ENCODE peak calls at places on chromosomes 13 and 19, in seven cellular contexts. Z is IMR-90, N is HCT116, F is K562, B is H1, S is HepG2, O is GM12878. M is an unnamed sample.

GRCh38 chr19:28436320-28436719 is 776.6 kb downstream of the UQCRFS1 start:
- DNase-seq in Z (no peak), N (no peak), F (no peak), B (no peak), S (no peak), O (no peak), M (no peak)

GRCh38 chr19:41427647-41428480 is 690 bp upstream of the B3GNT8 start:
- DNase-seq in Z (no peak), N (no peak), F (peak), B (no peak), S (no peak), O (no peak), M (no peak)

GRCh38 chr13:99288069-99288468 is 19.1 kb downstream of the GPR183 start:
- DNase-seq in Z (no peak), N (no peak), F (no peak), B (no peak), S (no peak), O (peak), M (no peak)

GRCh38 chr13:98265669-98266551 is 88.8 kb upstream of the RNF113B start:
- DNase-seq in Z (peak), N (no peak), F (no peak), B (no peak), S (peak), O (no peak), M (no peak)

GRCh38 chr13:25375727-25376358 is 4.1 kb downstream of the ATP8A2 start:
- DNase-seq in Z (peak), N (peak), F (peak), B (no peak), S (peak), O (no peak), M (peak)

GRCh38 chr13:111668451-111668850 is 348.0 kb downstream of the TEX29 start:
- DNase-seq in Z (no peak), N (no peak), F (no peak), B (no peak), S (no peak), O (no peak), M (no peak)

GRCh38 chr19:38375098-38375493 is 725 bp downstream of the PSMD8 start:
- DNase-seq in Z (peak), N (no peak), F (peak), B (no peak), S (no peak), O (no peak), M (no peak)

GRCh38 chr19:8487137-8487851 is 15.1 kb downstream of the PRAM1 start:
- DNase-seq in Z (no peak), N (no peak), F (no peak), B (no peak), S (no peak), O (no peak), M (no peak)

GRCh38 chr19:51019544-51019925 is at the start of gene KLK10:
- DNase-seq in Z (no peak), N (no peak), F (no peak), B (no peak), S (no peak), O (no peak), M (no peak)

GRCh38 chr19:17840019-17840418 is 7.8 kb downstream of the JAK3 start:
- DNase-seq in Z (no peak), N (no peak), F (no peak), B (no peak), S (no peak), O (no peak), M (no peak)

GRCh38 chr19:5078179-5078578 is 109.3 kb downstream of the KDM4B start:
- DNase-seq in Z (no peak), N (no peak), F (no peak), B (no peak), S (no peak), O (no peak), M (no peak)

GRCh38 chr13:87661471-87661870 is 9.7 kb upstream of the SLITRK5 start:
- DNase-seq in Z (peak), N (no peak), F (no peak), B (no peak), S (no peak), O (no peak), M (no peak)

GRCh38 chr19:3024870-3025515 is 4.1 kb downstream of the TLE2 start:
- DNase-seq in Z (no peak), N (no peak), F (no peak), B (no peak), S (no peak), O (no peak), M (no peak)

GRCh38 chr19:29660835-29661234 is 4.4 kb upstream of the PLEKHF1 start:
- DNase-seq in Z (no peak), N (no peak), F (peak), B (no peak), S (no peak), O (no peak), M (no peak)

GRCh38 chr13:59635591-59635990 is 528.1 kb downstream of the DIAPH3 start:
- DNase-seq in Z (no peak), N (no peak), F (no peak), B (no peak), S (no peak), O (no peak), M (no peak)

GRCh38 chr19:11535792-11536595 is 2.7 kb upstream of the CNN1 start:
- DNase-seq in Z (peak), N (peak), F (peak), B (peak), S (peak), O (no peak), M (peak)

GRCh38 chr19:51338563-51339312 is 3.2 kb downstream of the VSIG10L start:
- DNase-seq in Z (peak), N (peak), F (peak), B (peak), S (peak), O (peak), M (peak)

GRCh38 chr19:1457031-1457739 is 7.3 kb downstream of the APC2 start:
- DNase-seq in Z (no peak), N (no peak), F (no peak), B (no peak), S (no peak), O (no peak), M (no peak)

GRCh38 chr13:42405665-42406390 is 133.9 kb downstream of the AKAP11 start:
- DNase-seq in Z (peak), N (no peak), F (no peak), B (no peak), S (no peak), O (peak), M (no peak)
- TF ChIP-seq CEBPB in Z (no peak), N (no peak), F (no peak), B (no peak), S (no peak), O (no peak), M (no peak)

DNA sequence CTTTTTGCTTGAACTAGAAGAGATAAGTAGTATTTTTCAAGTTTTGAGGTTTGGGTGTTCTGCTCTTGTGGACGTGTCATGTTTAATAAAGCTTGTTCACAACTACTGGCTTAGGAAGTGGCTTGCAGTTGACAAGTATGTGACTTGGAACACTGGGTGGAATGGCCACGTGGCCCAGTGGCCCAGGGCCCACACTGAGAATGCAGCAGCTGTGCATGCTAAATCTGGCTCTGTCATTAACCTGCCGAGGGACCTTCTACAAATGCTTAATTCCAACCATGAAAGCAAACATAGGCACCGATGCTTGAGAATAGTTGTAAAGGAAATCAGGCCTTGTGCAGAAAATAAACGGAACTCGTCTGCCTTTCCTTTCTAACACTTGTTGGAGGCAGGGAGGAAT is 11.7 kb upstream of the CLDN10 start:
- DNase-seq in Z (no peak), N (no peak), F (no peak), B (no peak), S (no peak), O (no peak), M (no peak)
- TF ChIP-seq CEBPB in Z (no peak), N (no peak), F (no peak), B (no peak), S (no peak), O (no peak), M (no peak)

GRCh38 chr13:46664195-46664594 is 111.2 kb downstream of the LRCH1 start:
- DNase-seq in Z (no peak), N (no peak), F (no peak), B (no peak), S (no peak), O (no peak), M (no peak)

GRCh38 chr13:46663644-46664043 is 110.7 kb downstream of the LRCH1 start:
- DNase-seq in Z (no peak), N (no peak), F (no peak), B (no peak), S (no peak), O (no peak), M (no peak)

GRCh38 chr13:46663216-46663615 is 110.2 kb downstream of the LRCH1 start:
- DNase-seq in Z (no peak), N (no peak), F (no peak), B (no peak), S (no peak), O (no peak), M (no peak)

GRCh38 chr13:46660859-46661258 is 107.9 kb downstream of the LRCH1 start:
- DNase-seq in Z (no peak), N (no peak), F (no peak), B (no peak), S (no peak), O (no peak), M (no peak)

DNA sequence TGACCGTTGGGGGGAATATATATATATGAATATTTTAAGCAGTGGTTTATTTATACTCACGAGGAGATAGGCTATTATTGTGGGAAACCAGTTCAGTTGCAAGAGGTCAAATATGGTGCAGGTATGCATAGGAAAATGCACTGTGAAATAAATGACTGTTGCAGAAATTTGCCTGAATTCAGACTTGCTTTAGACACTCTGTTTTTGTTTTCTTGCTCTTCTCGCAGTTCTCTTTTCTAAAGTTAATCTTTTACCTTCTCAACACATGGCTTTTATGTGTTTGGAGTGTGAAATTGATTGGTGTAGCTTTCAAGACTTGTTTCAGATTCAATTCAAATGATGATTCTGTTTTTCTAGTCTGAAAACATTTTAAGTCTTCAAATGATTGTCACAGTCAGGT is 109.7 kb downstream of the LRCH1 start:
- DNase-seq in Z (no peak), N (no peak), F (no peak), B (no peak), S (no peak), O (no peak), M (no peak)
- TF ChIP-seq CEBPB in Z (no peak), N (no peak), F (no peak), B (no peak), S (no peak), O (no peak), M (no peak)

DNA sequence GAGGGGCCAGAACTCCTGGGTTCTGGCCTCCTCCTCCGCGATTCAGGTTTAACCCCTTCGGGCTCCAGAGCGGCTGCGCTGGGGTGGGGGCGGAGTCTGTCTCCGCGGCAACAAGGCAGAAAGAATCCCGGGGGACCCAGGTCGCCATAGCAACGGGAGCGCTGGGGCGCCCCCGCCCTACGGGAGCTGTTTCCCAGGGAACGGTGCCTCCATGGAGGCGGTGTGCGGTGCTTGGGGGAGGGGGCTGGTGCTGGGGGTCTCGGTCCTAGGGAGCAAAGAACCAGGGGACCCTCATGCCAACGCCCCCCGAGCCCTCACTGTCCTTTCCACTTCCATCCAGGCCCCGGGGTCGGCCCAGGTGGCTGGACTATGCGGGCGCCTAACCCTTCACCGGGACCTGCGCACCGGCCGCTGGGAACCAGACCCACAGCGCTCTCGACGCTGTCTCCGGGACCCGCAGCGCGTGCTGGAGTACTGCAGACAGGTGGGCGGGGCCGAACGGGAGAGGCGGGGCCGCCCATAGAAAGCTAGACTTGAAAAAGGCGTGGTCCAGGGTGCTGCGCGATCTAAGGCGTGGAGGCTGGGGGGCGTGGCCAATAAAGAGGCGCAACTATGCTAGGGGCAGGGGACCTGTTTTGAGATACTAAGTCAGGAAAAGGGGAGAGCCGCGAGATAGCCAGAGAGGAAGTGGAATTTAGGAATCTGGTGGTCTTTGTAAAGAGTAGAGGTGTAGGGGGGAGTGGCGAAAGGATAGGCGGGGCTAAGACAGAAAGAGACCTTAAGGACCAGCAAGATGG is 1.2 kb downstream of the APLP1 start:
- DNase-seq in Z (peak), N (peak), F (peak), B (peak), S (peak), O (no peak), M (peak)
- TF ChIP-seq CEBPB in Z (no peak), N (no peak), F (no peak), B (peak), S (no peak), O (no peak), M (no peak)

DNA sequence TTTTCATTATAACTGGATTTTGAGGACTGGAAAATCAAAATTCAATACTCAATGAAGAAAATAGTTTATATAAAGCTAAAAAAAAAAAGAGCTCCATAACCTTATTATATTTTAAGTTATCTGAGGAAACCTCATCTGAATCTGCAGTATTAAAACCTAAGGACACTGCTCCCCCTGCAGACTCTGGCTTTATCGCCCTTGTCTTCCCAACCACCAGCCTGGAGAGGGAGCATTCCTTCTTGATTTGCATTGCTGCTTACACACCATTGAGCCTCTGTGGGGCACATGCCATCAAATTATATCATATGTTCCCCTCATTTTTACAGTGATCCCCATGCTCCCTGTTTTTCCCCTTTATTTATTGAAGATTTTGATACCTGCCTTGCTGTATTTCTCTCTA is 871.4 kb upstream of the GPC6 start:
- DNase-seq in Z (peak), N (no peak), F (peak), B (no peak), S (peak), O (no peak), M (no peak)
- TF ChIP-seq CEBPB in Z (no peak), N (no peak), F (no peak), B (no peak), S (no peak), O (no peak), M (no peak)

GRCh38 chr13:30408319-30409101 is 13.8 kb upstream of the UBE2L5 start:
- DNase-seq in Z (peak), N (no peak), F (peak), B (peak), S (peak), O (no peak), M (peak)
- TF ChIP-seq CEBPB in Z (no peak), N (no peak), F (no peak), B (no peak), S (no peak), O (no peak), M (no peak)

GRCh38 chr19:46474211-46474610 is 2.8 kb upstream of the PNMA8A start:
- DNase-seq in Z (no peak), N (no peak), F (no peak), B (no peak), S (no peak), O (no peak), M (no peak)
- TF ChIP-seq CEBPB in Z (no peak), N (no peak), F (no peak), B (no peak), S (no peak), O (no peak), M (no peak)

GRCh38 chr13:30742896-30743295 is 7.6 kb downstream of the ALOX5AP start:
- DNase-seq in Z (no peak), N (no peak), F (no peak), B (no peak), S (no peak), O (no peak), M (no peak)

GRCh38 chr13:30744056-30744684 is 8.8 kb downstream of the ALOX5AP start:
- DNase-seq in Z (peak), N (peak), F (peak), B (no peak), S (peak), O (peak), M (peak)

GRCh38 chr13:30745917-30746686 is 10.8 kb downstream of the ALOX5AP start:
- DNase-seq in Z (no peak), N (no peak), F (no peak), B (no peak), S (peak), O (no peak), M (no peak)

GRCh38 chr13:30744686-30745085 is 9.3 kb downstream of the ALOX5AP start:
- DNase-seq in Z (no peak), N (no peak), F (no peak), B (no peak), S (peak), O (no peak), M (no peak)

DNA sequence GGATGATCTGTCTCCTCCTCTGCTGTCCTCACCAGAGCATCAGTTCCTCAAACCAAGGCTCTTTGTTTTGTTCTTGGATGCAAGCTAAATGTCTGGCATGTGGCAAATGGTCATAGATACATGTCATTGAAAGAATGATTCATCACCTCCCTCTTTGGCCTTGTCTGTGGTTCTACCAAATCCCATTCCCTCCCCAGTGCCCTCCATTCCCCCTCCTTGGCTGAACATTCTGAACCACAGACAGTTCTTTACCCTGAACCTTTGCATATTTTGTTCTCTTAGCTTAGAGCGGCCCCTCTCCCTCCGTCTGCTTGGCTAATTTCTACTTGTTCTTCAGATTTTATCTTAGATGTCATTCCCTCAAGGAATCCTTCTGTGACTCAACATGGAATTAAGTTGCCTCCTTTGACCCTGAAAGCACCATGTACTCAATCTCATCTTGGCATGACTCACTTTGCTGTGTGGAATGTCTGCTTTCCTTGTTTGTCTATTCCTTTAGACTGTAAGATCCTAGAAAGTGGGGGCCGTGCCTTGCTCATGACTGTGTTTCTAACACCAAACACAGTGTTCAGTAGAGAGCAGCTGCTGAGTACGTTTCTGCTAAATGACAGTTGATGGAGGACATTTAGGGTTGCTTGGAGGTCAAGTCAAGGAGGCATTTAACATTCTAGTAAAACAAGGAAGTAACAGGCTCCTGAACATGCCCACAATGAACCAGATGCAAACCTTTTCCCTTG is 8.1 kb downstream of the ALOX5AP start:
- DNase-seq in Z (peak), N (peak), F (no peak), B (no peak), S (peak), O (no peak), M (peak)
- TF ChIP-seq CEBPB in Z (peak), N (peak), F (no peak), B (no peak), S (no peak), O (no peak), M (peak)

DNA sequence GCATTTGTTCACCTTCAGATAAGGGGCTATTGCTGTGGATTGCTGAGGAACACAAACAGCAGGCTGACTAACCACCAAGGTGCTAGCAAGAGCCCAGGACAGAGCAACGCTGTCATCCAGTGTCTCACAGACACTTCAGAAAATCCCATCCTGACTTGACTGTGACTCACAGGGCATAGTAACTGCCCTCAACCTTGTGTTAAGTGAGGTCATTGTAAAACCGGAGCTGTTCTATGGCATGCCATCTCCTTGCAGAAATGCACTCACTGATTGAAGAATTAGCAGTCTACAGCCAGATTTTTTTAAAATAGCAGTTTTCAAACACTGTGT is 51.1 kb downstream of the TNFRSF19 start:
- DNase-seq in Z (peak), N (no peak), F (no peak), B (no peak), S (peak), O (no peak), M (peak)
- TF ChIP-seq CEBPB in Z (peak), N (no peak), F (no peak), B (no peak), S (no peak), O (no peak), M (no peak)

GRCh38 chr13:113981201-113981605 is 7.3 kb upstream of the C13orf46 start:
- DNase-seq in Z (no peak), N (peak), F (no peak), B (no peak), S (no peak), O (no peak), M (peak)
- TF ChIP-seq CEBPB in Z (no peak), N (no peak), F (no peak), B (no peak), S (no peak), O (no peak), M (no peak)